ENCODE peak calls at places on chromosomes 7 and 10, in six cellular contexts. One of them, this sample, is unnamed.

GRCh38 chr10:105840288-105840770 is 1199.2 kb downstream of the SORCS3 start:
- DNase-seq in astrocyte of the cerebellum: no peak
- DNase-seq in sigmoid colon: no peak
- DNase-seq in cardiac muscle cell: no peak
- DNase-seq in body of pancreas: no peak
- DNase-seq in foreskin fibroblast: no peak
- DNase-seq in this sample: no peak

GRCh38 chr10:100995171-100995570 is 4.4 kb upstream of the LZTS2 start:
- DNase-seq in astrocyte of the cerebellum: no peak
- DNase-seq in sigmoid colon: no peak
- DNase-seq in cardiac muscle cell: no peak
- DNase-seq in body of pancreas: no peak
- DNase-seq in foreskin fibroblast: no peak
- DNase-seq in this sample: no peak

GRCh38 chr7:128931186-128931798 is 6.4 kb upstream of the IRF5 start:
- DNase-seq in astrocyte of the cerebellum: no peak
- DNase-seq in sigmoid colon: peak
- DNase-seq in cardiac muscle cell: no peak
- DNase-seq in body of pancreas: no peak
- DNase-seq in foreskin fibroblast: no peak
- DNase-seq in this sample: no peak

GRCh38 chr7:81014266-81014665 is 95.4 kb upstream of the SEMA3C start:
- DNase-seq in astrocyte of the cerebellum: no peak
- DNase-seq in sigmoid colon: no peak
- DNase-seq in cardiac muscle cell: no peak
- DNase-seq in body of pancreas: no peak
- DNase-seq in foreskin fibroblast: no peak
- DNase-seq in this sample: no peak

GRCh38 chr7:832968-833424 is 720 bp downstream of the SUN1 start:
- DNase-seq in astrocyte of the cerebellum: no peak
- DNase-seq in sigmoid colon: peak
- DNase-seq in cardiac muscle cell: no peak
- DNase-seq in body of pancreas: no peak
- DNase-seq in foreskin fibroblast: no peak
- DNase-seq in this sample: no peak

GRCh38 chr10:99004738-99005137 is 230.9 kb downstream of the HPSE2 start:
- DNase-seq in astrocyte of the cerebellum: no peak
- DNase-seq in sigmoid colon: no peak
- DNase-seq in cardiac muscle cell: no peak
- DNase-seq in body of pancreas: no peak
- DNase-seq in foreskin fibroblast: no peak
- DNase-seq in this sample: no peak

GRCh38 chr10:128820663-128821062 is 646.4 kb upstream of the MGMT start:
- DNase-seq in astrocyte of the cerebellum: no peak
- DNase-seq in sigmoid colon: no peak
- DNase-seq in cardiac muscle cell: no peak
- DNase-seq in body of pancreas: no peak
- DNase-seq in foreskin fibroblast: no peak
- DNase-seq in this sample: no peak

GRCh38 chr7:30433082-30433481 is 45.5 kb downstream of the NOD1 start:
- DNase-seq in astrocyte of the cerebellum: peak
- DNase-seq in sigmoid colon: peak
- DNase-seq in cardiac muscle cell: no peak
- DNase-seq in body of pancreas: peak
- DNase-seq in foreskin fibroblast: peak
- DNase-seq in this sample: peak

GRCh38 chr10:78260141-78260540 is 226.5 kb downstream of the RPS24 start:
- DNase-seq in astrocyte of the cerebellum: no peak
- DNase-seq in sigmoid colon: no peak
- DNase-seq in cardiac muscle cell: peak
- DNase-seq in body of pancreas: no peak
- DNase-seq in foreskin fibroblast: no peak
- DNase-seq in this sample: no peak

GRCh38 chr10:78261291-78261690 is 227.6 kb downstream of the RPS24 start:
- DNase-seq in astrocyte of the cerebellum: no peak
- DNase-seq in sigmoid colon: no peak
- DNase-seq in cardiac muscle cell: no peak
- DNase-seq in body of pancreas: no peak
- DNase-seq in foreskin fibroblast: no peak
- DNase-seq in this sample: no peak

GRCh38 chr10:78260675-78261074 is 227.0 kb downstream of the RPS24 start:
- DNase-seq in astrocyte of the cerebellum: no peak
- DNase-seq in sigmoid colon: no peak
- DNase-seq in cardiac muscle cell: no peak
- DNase-seq in body of pancreas: no peak
- DNase-seq in foreskin fibroblast: no peak
- DNase-seq in this sample: no peak

GRCh38 chr10:78258303-78259030 is 224.8 kb downstream of the RPS24 start:
- DNase-seq in astrocyte of the cerebellum: no peak
- DNase-seq in sigmoid colon: no peak
- DNase-seq in cardiac muscle cell: no peak
- DNase-seq in body of pancreas: no peak
- DNase-seq in foreskin fibroblast: no peak
- DNase-seq in this sample: no peak

GRCh38 chr10:78259394-78259793 is 225.7 kb downstream of the RPS24 start:
- DNase-seq in astrocyte of the cerebellum: no peak
- DNase-seq in sigmoid colon: no peak
- DNase-seq in cardiac muscle cell: no peak
- DNase-seq in body of pancreas: no peak
- DNase-seq in foreskin fibroblast: no peak
- DNase-seq in this sample: no peak
- H3K4me3 ChIP-seq in astrocyte of the cerebellum: no peak
- H3K4me3 ChIP-seq in sigmoid colon: no peak
- H3K4me3 ChIP-seq in cardiac muscle cell: no peak
- H3K4me3 ChIP-seq in body of pancreas: no peak
- H3K4me3 ChIP-seq in foreskin fibroblast: no peak
- H3K4me3 ChIP-seq in this sample: no peak

GRCh38 chr10:62424026-62424425 is 49.9 kb downstream of the ZNF365 start:
- DNase-seq in astrocyte of the cerebellum: no peak
- DNase-seq in sigmoid colon: no peak
- DNase-seq in cardiac muscle cell: no peak
- DNase-seq in body of pancreas: no peak
- DNase-seq in foreskin fibroblast: no peak
- DNase-seq in this sample: no peak

GRCh38 chr10:62426086-62426485 is 51.9 kb downstream of the ZNF365 start:
- DNase-seq in astrocyte of the cerebellum: no peak
- DNase-seq in sigmoid colon: no peak
- DNase-seq in cardiac muscle cell: no peak
- DNase-seq in body of pancreas: no peak
- DNase-seq in foreskin fibroblast: no peak
- DNase-seq in this sample: no peak

GRCh38 chr10:62426600-62426999 is 52.4 kb downstream of the ZNF365 start:
- DNase-seq in astrocyte of the cerebellum: no peak
- DNase-seq in sigmoid colon: no peak
- DNase-seq in cardiac muscle cell: no peak
- DNase-seq in body of pancreas: no peak
- DNase-seq in foreskin fibroblast: no peak
- DNase-seq in this sample: no peak

DNA sequence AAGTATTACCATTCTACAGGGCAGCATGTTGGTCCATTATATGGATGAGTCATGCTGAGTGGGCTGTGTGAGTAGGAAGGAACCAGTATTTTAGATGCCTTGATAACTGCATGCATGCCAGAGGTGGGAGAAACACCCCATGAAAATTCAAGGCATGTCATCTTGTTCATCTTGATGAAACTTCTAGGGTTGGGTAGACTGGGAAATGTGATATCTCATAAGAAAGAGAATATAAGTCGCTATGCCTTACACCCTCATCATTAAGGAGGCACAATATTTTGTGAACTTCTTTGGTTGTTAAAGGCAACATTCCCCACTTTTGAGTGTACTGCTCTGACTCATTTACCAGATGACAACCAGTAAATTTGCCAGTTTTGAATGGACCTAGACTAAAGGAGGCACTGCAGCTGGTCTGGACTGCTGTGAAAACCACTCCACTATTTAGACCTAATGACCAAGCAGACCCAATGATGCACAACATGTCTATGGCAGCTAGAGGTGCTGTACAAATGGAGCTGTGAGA is 48.0 kb downstream of the ZNF365 start:
- DNase-seq in astrocyte of the cerebellum: no peak
- DNase-seq in sigmoid colon: no peak
- DNase-seq in cardiac muscle cell: no peak
- DNase-seq in body of pancreas: no peak
- DNase-seq in foreskin fibroblast: peak
- DNase-seq in this sample: peak
- TF ChIP-seq CTCF in astrocyte of the cerebellum: no peak
- TF ChIP-seq CTCF in sigmoid colon: no peak
- TF ChIP-seq CTCF in cardiac muscle cell: no peak
- TF ChIP-seq CTCF in body of pancreas: no peak
- TF ChIP-seq CTCF in foreskin fibroblast: no peak
- TF ChIP-seq CTCF in this sample: no peak

GRCh38 chr7:37817219-37817618 is 31.2 kb upstream of the NME8 start:
- DNase-seq in astrocyte of the cerebellum: no peak
- DNase-seq in sigmoid colon: no peak
- DNase-seq in cardiac muscle cell: no peak
- DNase-seq in body of pancreas: no peak
- DNase-seq in foreskin fibroblast: no peak
- DNase-seq in this sample: no peak
- H3K4me3 ChIP-seq in astrocyte of the cerebellum: no peak
- H3K4me3 ChIP-seq in sigmoid colon: no peak
- H3K4me3 ChIP-seq in cardiac muscle cell: no peak
- H3K4me3 ChIP-seq in body of pancreas: no peak
- H3K4me3 ChIP-seq in foreskin fibroblast: no peak
- H3K4me3 ChIP-seq in this sample: no peak

DNA sequence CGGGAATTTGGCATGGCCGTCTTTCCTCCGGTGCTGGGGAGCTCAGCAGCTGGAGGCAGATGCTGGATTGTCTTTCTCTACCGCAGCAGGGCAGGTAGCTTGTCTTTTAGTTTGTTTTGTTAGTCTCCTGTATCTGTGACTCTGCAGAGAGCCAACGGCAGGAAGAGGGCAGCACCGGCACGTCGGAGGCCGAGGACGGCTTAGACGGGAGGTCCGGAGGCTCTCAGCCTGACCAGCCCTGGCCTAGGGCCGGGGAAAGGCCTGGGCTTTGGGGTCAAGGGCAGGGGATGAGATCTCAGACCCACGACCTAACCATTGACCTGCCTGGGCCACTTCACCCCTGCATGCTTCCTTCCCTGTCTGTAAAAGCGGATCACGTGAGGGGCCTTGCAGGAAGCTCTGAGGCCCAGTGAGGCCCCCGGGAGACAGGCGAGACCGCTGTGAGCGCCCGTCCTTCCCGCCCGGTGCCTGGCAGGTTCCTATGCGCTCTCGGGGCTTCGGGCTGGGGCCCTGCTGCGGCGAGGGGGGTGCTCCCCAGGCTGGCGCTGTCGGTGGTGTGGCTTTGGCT is 72.7 kb downstream of the LHPP start:
- DNase-seq in astrocyte of the cerebellum: no peak
- DNase-seq in sigmoid colon: peak
- DNase-seq in cardiac muscle cell: peak
- DNase-seq in body of pancreas: peak
- DNase-seq in foreskin fibroblast: no peak
- DNase-seq in this sample: no peak
- TF ChIP-seq CTCF in astrocyte of the cerebellum: peak
- TF ChIP-seq CTCF in sigmoid colon: no peak
- TF ChIP-seq CTCF in cardiac muscle cell: peak
- TF ChIP-seq CTCF in body of pancreas: no peak
- TF ChIP-seq CTCF in foreskin fibroblast: peak
- TF ChIP-seq CTCF in this sample: no peak

This sample was measured in AG04449.